ENCODE peak calls at places on chromosomes 16 and 17, in eight cellular contexts. Z, X, O, I, F, C, J and Q are unnamed samples.
A peak's percentile ranks its signal among the peaks of the same experiment; 100 is the strongest.

GRCh38 chr16:2904100-2904921 is 7.4 kb upstream of the FLYWCH1 start:
- DNase-seq in Z (peak; percentile 92), X (peak; percentile 81), O (peak; percentile 90), I (peak; percentile 70), F (peak; percentile 90), C (no peak), J (peak; percentile 73), Q (peak; percentile 89)

GRCh38 chr17:27294689-27295630 is 1.0 kb downstream of the WSB1 start:
- DNase-seq in Z (peak; percentile 92), X (peak; percentile 38), O (no peak), I (peak; percentile 24), F (peak; percentile 91), C (peak; percentile 66), J (peak; percentile 31), Q (peak; percentile 84)

GRCh38 chr16:54739381-54739780 is 191.3 kb upstream of the IRX5 start:
- DNase-seq in Z (no peak), X (no peak), O (no peak), I (no peak), F (no peak), C (no peak), J (no peak), Q (no peak)

GRCh38 chr17:77961741-77962140 is 3.2 kb downstream of the TNRC6C start:
- DNase-seq in Z (no peak), X (no peak), O (no peak), I (no peak), F (no peak), C (no peak), J (no peak), Q (no peak)

GRCh38 chr16:4624827-4625616 is 396 bp downstream of the MGRN1 start:
- DNase-seq in Z (no peak), X (peak; percentile 81), O (peak; percentile 85), I (no peak), F (peak; percentile 76), C (peak; percentile 48), J (peak; percentile 40), Q (peak; percentile 74)

GRCh38 chr16:47728229-47728628 is 267.1 kb downstream of the PHKB start:
- DNase-seq in Z (no peak), X (no peak), O (no peak), I (no peak), F (no peak), C (no peak), J (no peak), Q (peak; percentile 6)

GRCh38 chr17:7747586-7747985 is 30.0 kb downstream of the DNAH2 start:
- DNase-seq in Z (no peak), X (no peak), O (no peak), I (no peak), F (no peak), C (no peak), J (peak; percentile 34), Q (no peak)

GRCh38 chr17:13030459-13031305 is 12.9 kb upstream of the ELAC2 start:
- DNase-seq in Z (peak; percentile 57), X (peak; percentile 56), O (peak; percentile 67), I (no peak), F (peak; percentile 66), C (no peak), J (peak; percentile 30), Q (peak; percentile 51)

GRCh38 chr16:27785307-27785678 is 235.3 kb downstream of the KATNIP start:
- DNase-seq in Z (no peak), X (no peak), O (no peak), I (no peak), F (no peak), C (no peak), J (no peak), Q (no peak)

GRCh38 chr17:935485-935884 is 44.1 kb downstream of the NXN start:
- DNase-seq in Z (no peak), X (no peak), O (no peak), I (peak; percentile 73), F (no peak), C (no peak), J (peak; percentile 80), Q (no peak)

GRCh38 chr17:273994-274832 is 78.4 kb downstream of the RPH3AL start:
- DNase-seq in Z (no peak), X (no peak), O (peak; percentile 42), I (no peak), F (peak; percentile 45), C (no peak), J (no peak), Q (no peak)

DNA sequence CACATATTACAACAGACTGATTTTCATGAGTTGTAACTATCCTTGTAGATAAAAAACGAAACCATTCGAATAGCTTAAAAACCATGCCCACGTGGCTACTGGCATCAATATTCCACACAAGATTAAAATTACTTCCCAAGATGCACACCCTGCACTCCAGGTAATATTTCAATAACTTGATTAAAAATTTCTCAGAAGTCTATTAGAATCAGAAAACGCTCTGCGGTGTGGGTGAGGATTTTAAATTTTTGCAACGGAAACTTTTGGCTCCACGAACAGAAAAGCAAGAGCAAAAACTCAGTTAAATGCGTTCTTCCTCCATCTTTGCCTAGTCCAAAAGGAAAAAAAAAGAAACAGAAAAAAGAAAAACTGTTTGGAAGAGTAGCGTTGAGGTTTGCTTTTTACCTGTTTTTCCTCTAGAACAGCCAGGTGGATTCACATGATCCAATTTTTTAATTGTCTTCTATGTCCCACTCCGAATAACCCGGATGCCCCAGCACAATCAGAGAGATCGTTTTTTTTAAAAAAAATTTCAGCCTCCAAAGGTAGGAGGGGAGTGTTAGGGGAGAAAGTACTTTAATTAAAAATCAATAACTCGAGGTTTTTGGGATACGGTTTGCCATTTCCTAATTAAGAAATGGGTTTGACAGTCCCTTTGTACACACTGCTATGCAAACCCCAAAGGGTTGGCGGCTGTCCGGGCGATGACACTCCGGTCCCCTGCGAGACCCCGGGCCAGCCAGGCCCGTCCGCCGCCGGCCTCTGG is 738 bp upstream of the NFAT5 start:
- DNase-seq in Z (no peak), X (no peak), O (no peak), I (no peak), F (no peak), C (no peak), J (no peak), Q (peak; percentile 49)
- TF ChIP-seq MAX in Z (peak; percentile 37), X (no peak), O (no peak), I (peak; percentile 8), F (no peak), C (no peak), J (peak; percentile 32), Q (no peak)

DNA sequence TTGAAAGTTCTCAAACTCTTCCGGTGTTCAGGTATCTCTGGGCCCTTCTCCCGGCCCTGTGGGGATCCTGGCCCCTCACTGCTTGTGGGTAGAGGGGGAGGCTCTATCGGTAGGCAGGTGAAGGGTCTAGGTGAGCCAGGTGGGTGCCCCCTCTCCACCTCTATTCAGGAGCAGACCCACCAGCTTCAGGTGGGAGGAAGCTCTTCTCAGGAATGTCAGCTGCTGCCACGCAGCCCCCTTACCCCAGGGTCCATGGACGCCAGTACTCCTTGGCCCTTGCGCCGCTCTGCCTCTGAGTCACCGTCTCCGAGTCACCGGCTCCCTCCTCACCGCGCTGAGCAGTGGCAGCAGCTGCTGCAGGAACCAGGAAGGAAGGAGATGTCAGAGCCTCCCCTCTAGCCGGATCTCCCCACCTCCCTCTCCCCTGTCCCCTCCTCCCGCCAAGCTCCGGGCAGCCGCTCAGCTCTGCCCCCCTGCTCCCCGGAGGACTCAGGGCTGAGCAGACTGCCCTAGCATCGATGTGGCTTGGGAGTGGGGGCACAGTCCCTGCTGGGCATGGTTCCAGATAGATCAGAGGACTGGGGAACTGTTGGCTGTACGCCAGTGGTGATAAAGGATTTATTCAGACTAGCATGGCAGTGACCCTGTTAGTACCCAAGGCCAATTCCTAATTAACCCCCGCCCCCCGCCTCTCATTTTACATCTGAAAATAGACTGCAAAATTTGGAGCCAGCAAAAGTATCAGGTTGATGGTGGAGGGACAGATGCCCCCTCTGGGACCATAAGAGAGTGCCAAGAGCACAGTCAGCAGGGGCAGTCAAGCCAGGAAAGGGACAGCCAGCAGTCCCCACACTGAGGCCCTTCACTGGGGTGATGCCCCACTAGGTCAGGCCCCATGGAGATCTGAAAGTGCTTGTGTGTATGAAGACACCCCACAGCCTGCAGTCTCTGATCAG is at the start of gene OSBPL7:
- DNase-seq in Z (peak; percentile 79), X (peak; percentile 88), O (peak; percentile 79), I (peak; percentile 63), F (peak; percentile 93), C (peak; percentile 38), J (peak; percentile 76), Q (peak; percentile 94)
- TF ChIP-seq POLR2A in Z (peak; percentile 81), X (peak; percentile 80), O (no peak), I (peak; percentile 59), F (peak; percentile 43), C (peak; percentile 91), J (peak; percentile 52), Q (peak; percentile 83)

GRCh38 chr17:81537343-81537855 is 9.2 kb downstream of the FSCN2 start:
- DNase-seq in Z (peak; percentile 67), X (peak; percentile 59), O (peak; percentile 86), I (peak; percentile 49), F (peak; percentile 53), C (no peak), J (no peak), Q (no peak)

GRCh38 chr17:81537856-81538555 is 9.8 kb downstream of the FSCN2 start:
- DNase-seq in Z (no peak), X (no peak), O (no peak), I (no peak), F (no peak), C (no peak), J (no peak), Q (no peak)

GRCh38 chr17:81539961-81540675 is 11.9 kb downstream of the FSCN2 start:
- DNase-seq in Z (no peak), X (no peak), O (no peak), I (no peak), F (no peak), C (no peak), J (no peak), Q (no peak)

GRCh38 chr17:81539571-81539900 is 11.4 kb downstream of the FSCN2 start:
- DNase-seq in Z (no peak), X (no peak), O (no peak), I (no peak), F (no peak), C (no peak), J (no peak), Q (no peak)

DNA sequence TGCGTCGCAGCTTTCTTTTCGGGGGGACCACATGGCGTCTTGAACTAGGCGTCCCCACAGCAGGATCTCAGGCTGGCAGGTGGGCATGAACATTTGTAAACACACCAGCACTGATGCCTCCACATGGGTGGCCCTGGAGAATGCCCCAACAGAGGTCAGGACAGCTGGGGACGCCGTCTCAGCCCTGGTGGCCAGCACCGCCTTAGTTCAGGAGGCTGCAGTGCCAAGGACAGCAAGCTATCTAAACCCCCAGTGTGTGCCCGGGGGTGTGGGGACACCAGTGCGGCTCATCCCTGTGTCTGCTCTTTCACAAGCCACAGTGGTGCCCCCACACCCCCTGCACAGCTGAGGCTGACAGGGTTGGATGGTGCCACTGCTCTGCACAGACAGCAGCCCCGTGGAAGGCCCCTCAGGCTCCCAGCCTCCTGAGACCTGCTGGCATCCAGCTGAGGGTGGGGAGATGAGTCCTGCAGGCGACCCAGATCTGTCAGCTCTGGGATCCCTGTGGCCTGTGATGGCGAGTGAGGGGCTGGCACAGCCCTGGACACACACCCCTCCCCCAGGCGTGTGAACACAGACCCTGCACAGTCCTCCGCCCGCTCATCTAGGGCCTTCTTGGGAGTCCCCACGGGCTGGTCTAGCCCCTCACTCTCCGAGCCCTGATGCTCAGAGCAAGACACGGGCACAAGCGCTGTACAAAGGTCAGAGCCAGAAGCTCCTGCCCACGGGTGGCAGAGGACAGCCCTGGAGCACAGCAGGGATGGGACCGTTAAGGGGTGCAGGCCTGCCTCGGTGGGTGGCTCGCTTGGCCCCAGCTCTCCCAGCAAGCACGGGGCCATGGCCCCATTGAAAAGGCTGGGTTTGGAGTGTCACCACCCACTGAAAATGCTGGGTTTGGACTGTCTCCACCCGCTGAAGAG is 10.7 kb downstream of the FSCN2 start:
- DNase-seq in Z (no peak), X (no peak), O (no peak), I (no peak), F (no peak), C (no peak), J (no peak), Q (no peak)
- TF ChIP-seq MAX in Z (no peak), X (no peak), O (no peak), I (peak; percentile 5), F (no peak), C (no peak), J (no peak), Q (no peak)

GRCh38 chr17:15920758-15921239 is 24.1 kb upstream of the ADORA2B start:
- DNase-seq in Z (peak; percentile 95), X (peak; percentile 50), O (no peak), I (peak; percentile 60), F (peak; percentile 90), C (no peak), J (peak; percentile 77), Q (no peak)
- TF ChIP-seq POLR2A in Z (no peak), X (no peak), O (no peak), I (no peak), F (no peak), C (no peak), J (no peak), Q (no peak)